ENCODE peak calls at places on chromosomes 7 and 10, in four cellular contexts. A, O, N and B are unnamed samples.
A peak's percentile ranks its signal among the peaks of the same experiment; 100 is the strongest.

GRCh38 chr7:90582164-90582563 is 14.0 kb upstream of the CDK14 start:
- DNase-seq in A (no peak), O (no peak), N (no peak), B (no peak)

GRCh38 chr7:19957664-19958063 is 184.2 kb upstream of the TMEM196 start:
- DNase-seq in A (no peak), O (no peak), N (no peak), B (no peak)

GRCh38 chr7:149773446-149774236 is at the start of gene ZNF467:
- DNase-seq in A (peak; percentile 73), O (no peak), N (peak; percentile 88), B (no peak)

GRCh38 chr7:135197906-135198655 is 13.2 kb downstream of the WDR91 start:
- DNase-seq in A (no peak), O (no peak), N (no peak), B (no peak)

GRCh38 chr10:92408017-92408361 is 117.0 kb downstream of the MARCHF5 start:
- DNase-seq in A (no peak), O (no peak), N (no peak), B (no peak)

GRCh38 chr7:42198974-42199668 is 37.9 kb downstream of the GLI3 start:
- DNase-seq in A (no peak), O (no peak), N (no peak), B (no peak)

GRCh38 chr7:43873300-43873699 is 4.0 kb upstream of the MRPS24 start:
- DNase-seq in A (no peak), O (no peak), N (peak; percentile 55), B (no peak)

GRCh38 chr7:7554647-7555575 is 11.8 kb upstream of the MIOS start:
- DNase-seq in A (peak; percentile 53), O (no peak), N (no peak), B (no peak)

GRCh38 chr10:91051834-91052233 is 130.9 kb upstream of the ANKRD1 start:
- DNase-seq in A (no peak), O (no peak), N (no peak), B (no peak)

GRCh38 chr7:105773030-105773460 is 103.4 kb downstream of the ATXN7L1 start:
- DNase-seq in A (no peak), O (no peak), N (no peak), B (no peak)

GRCh38 chr7:92266415-92267241 is 20.9 kb downstream of the ANKIB1 start:
- DNase-seq in A (no peak), O (no peak), N (no peak), B (no peak)

GRCh38 chr7:70669859-70670258 is 462.1 kb upstream of the GALNT17 start:
- DNase-seq in A (no peak), O (no peak), N (no peak), B (no peak)

GRCh38 chr7:1749351-1749863 is 79.3 kb downstream of the ELFN1 start:
- DNase-seq in A (no peak), O (no peak), N (no peak), B (no peak)

GRCh38 chr10:90862908-90863514 is 5.2 kb upstream of the HTR7 start:
- DNase-seq in A (peak; percentile 43), O (no peak), N (no peak), B (no peak)

GRCh38 chr10:79146611-79147130 is 77.9 kb downstream of the ZMIZ1 start:
- DNase-seq in A (no peak), O (no peak), N (no peak), B (no peak)
- TF ChIP-seq USF1 in A (no peak), O (no peak), N (peak; percentile 40), B (no peak)

GRCh38 chr7:158733220-158733519 is 28.6 kb upstream of the NCAPG2 start:
- DNase-seq in A (no peak), O (no peak), N (no peak), B (no peak)
- TF ChIP-seq USF1 in A (no peak), O (no peak), N (no peak), B (no peak)

DNA sequence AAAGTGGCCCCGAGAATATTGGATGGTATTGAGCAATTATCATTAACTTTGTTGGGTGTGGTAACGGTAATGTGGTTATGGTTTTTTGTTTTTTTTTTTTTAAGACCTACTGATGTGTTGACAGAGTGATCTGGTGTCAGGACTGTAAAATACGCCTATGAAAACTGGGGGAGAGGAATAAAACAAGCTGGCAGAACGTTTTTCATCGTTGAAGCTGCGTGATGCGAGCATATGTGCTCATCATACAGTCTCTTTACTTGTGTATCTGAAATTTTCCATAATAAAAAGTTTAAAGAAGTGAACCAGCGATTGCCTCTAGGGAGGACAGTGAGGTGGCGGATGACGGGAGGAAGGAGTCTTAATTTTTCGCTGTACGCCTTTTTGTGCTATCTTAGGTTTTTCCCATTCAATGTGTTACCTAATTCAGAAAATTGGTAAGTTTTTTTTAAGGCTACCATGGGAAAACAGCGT is 828 bp upstream of the WAPL start:
- DNase-seq in A (no peak), O (no peak), N (no peak), B (no peak)
- TF ChIP-seq USF1 in A (no peak), O (no peak), N (no peak), B (no peak)

GRCh38 chr7:33751395-33751794 is 153.9 kb upstream of the BMPER start:
- DNase-seq in A (no peak), O (no peak), N (no peak), B (no peak)

GRCh38 chr7:33750177-33750576 is 155.2 kb upstream of the BMPER start:
- DNase-seq in A (no peak), O (peak; percentile 23), N (no peak), B (no peak)

GRCh38 chr7:33744293-33744692 is 161.0 kb upstream of the BMPER start:
- DNase-seq in A (no peak), O (no peak), N (peak; percentile 54), B (no peak)

GRCh38 chr7:33745934-33746333 is 159.4 kb upstream of the BMPER start:
- DNase-seq in A (no peak), O (no peak), N (no peak), B (no peak)

GRCh38 chr7:33748793-33749192 is 156.5 kb upstream of the BMPER start:
- DNase-seq in A (no peak), O (no peak), N (no peak), B (no peak)
- TF ChIP-seq USF1 in A (no peak), O (no peak), N (no peak), B (no peak)

DNA sequence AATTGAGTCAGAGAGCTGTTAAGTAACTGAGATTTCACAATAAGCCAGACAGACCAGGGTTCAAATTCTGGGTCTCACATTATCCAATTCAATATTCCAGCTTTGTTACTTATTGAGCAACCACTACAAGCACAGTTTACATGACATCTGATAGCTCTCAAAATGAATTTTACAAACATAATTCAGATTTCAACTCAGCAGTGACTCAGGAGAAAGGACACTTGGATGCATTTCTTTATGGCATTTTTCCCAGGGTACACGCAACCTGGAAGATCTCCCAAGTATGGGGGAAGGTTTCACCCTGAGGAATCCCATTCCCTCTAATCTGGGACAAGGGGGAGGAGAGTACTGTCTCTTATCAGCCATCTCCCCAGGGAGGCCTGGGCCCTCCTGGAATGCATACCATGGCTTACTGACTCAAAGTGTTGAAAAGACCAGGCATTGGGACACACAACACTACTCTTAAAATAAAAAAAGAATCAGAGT is 102.4 kb downstream of the CFTR start:
- DNase-seq in A (no peak), O (no peak), N (no peak), B (peak; percentile 14)
- TF ChIP-seq USF1 in A (no peak), O (no peak), N (no peak), B (no peak)

GRCh38 chr10:132849546-132850031 is 63.6 kb upstream of the NKX6-2 start:
- DNase-seq in A (no peak), O (no peak), N (no peak), B (peak; percentile 7)
- TF ChIP-seq USF1 in A (no peak), O (no peak), N (no peak), B (no peak)

GRCh38 chr7:114082934-114083647 is 164.3 kb upstream of the PPP1R3A start:
- DNase-seq in A (peak; percentile 37), O (no peak), N (no peak), B (peak; percentile 54)

GRCh38 chr7:114082567-114082933 is 163.7 kb upstream of the PPP1R3A start:
- DNase-seq in A (no peak), O (no peak), N (no peak), B (no peak)

GRCh38 chr7:114084381-114085312 is 165.8 kb upstream of the PPP1R3A start:
- DNase-seq in A (peak; percentile 44), O (no peak), N (no peak), B (peak; percentile 57)

GRCh38 chr7:114083714-114084113 is 164.9 kb upstream of the PPP1R3A start:
- DNase-seq in A (peak; percentile 28), O (no peak), N (no peak), B (no peak)

GRCh38 chr7:114081606-114082425 is 163.0 kb upstream of the PPP1R3A start:
- DNase-seq in A (peak; percentile 64), O (no peak), N (no peak), B (no peak)
- TF ChIP-seq USF1 in A (no peak), O (no peak), N (no peak), B (no peak)